ENCODE peak calls at places on chromosomes 12 and 14, in four cellular contexts. N, L, O and M are unnamed samples.

GRCh38 chr14:72947366-72948160 is 21.3 kb downstream of the DCAF4 start:
- DNase-seq in N (no peak), L (no peak), O (peak), M (no peak)

GRCh38 chr12:44314007-44314500 is 478.2 kb downstream of the TMEM117 start:
- DNase-seq in N (no peak), L (no peak), O (peak), M (no peak)

GRCh38 chr12:19620222-19620621 is 180.9 kb downstream of the AEBP2 start:
- DNase-seq in L (no peak), N (no peak), O (no peak), M (no peak)

GRCh38 chr14:51817326-51817725 is 43.1 kb upstream of the GNG2 start:
- DNase-seq in N (no peak), L (no peak), O (no peak), M (no peak)

GRCh38 chr14:106436310-106436905 is 910.0 kb downstream of the TMEM121 start:
- DNase-seq in O (peak), N (no peak), L (no peak), M (no peak)

GRCh38 chr12:52847335-52848102 is 1.3 kb downstream of the KRT78 start:
- DNase-seq in O (peak), N (no peak), L (no peak), M (no peak)

GRCh38 chr12:128381961-128382360 is 115.0 kb downstream of the TMEM132C start:
- DNase-seq in N (peak), L (no peak), O (no peak), M (no peak)

GRCh38 chr12:18165889-18166288 is 75.9 kb upstream of the RERGL start:
- DNase-seq in L (no peak), N (no peak), O (peak), M (no peak)

GRCh38 chr12:127125607-127126259 is 1141.2 kb upstream of the TMEM132C start:
- DNase-seq in O (peak), L (peak), N (no peak), M (no peak)

GRCh38 chr14:77141592-77142288 is at the start of gene ZDHHC22:
- DNase-seq in L (no peak), N (no peak), O (no peak), M (no peak)

GRCh38 chr14:81096656-81097055 is 124.1 kb downstream of the GTF2A1 start:
- DNase-seq in O (peak), N (no peak), L (no peak), M (no peak)

GRCh38 chr14:100201701-100202100 is 37.2 kb upstream of the YY1 start:
- DNase-seq in N (no peak), L (no peak), O (no peak), M (no peak)

GRCh38 chr14:100202712-100203111 is 36.2 kb upstream of the YY1 start:
- DNase-seq in O (no peak), L (no peak), N (no peak), M (no peak)

GRCh38 chr14:100200311-100200710 is 38.6 kb upstream of the YY1 start:
- DNase-seq in L (no peak), O (no peak), N (no peak), M (no peak)

GRCh38 chr14:100203146-100203545 is 35.8 kb upstream of the YY1 start:
- DNase-seq in O (no peak), N (no peak), L (no peak), M (no peak)

DNA sequence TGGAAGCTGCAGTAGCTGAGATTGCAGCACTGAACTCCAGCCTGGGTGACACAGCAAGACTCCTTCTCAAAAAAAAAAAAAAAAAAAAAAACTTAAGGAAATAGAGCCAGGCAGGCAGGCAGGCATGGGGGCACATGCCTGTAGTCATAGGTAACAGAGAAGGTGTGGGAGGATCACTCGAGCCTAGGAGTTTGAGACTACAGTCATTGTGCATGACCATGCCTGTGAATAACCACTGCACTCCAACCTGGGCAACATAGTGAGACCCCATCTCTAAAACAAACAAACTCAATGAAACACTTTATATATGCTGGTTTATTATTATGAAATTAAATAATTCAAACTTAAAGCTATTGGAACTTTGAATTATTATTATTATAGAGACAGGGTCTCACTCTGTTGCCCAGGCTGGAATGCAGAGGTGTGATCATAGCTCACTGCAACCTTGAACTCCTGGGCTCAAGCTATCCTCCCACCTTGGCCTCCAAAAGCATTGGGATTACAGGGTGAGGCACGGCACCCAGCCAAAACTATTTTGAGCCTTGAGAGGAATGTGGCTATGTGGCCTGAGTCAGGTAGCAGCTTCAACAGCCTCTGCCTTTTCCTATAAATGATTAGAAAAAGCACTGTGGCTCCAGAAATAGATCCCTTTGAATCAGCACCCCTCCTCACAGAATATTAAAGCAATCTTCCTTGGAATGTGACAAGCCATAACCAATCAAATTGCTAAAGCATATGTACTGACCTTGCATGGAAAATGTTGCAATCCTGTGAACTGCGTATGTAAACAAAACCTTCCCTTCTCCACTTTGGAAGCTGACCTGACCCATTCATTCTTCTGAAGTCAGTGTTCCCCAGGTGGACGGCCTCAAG is 34.7 kb upstream of the YY1 start:
- DNase-seq in N (no peak), L (no peak), O (no peak), M (no peak)
- TF ChIP-seq CTCF in N (no peak), L (no peak), O (no peak), M (no peak)

DNA sequence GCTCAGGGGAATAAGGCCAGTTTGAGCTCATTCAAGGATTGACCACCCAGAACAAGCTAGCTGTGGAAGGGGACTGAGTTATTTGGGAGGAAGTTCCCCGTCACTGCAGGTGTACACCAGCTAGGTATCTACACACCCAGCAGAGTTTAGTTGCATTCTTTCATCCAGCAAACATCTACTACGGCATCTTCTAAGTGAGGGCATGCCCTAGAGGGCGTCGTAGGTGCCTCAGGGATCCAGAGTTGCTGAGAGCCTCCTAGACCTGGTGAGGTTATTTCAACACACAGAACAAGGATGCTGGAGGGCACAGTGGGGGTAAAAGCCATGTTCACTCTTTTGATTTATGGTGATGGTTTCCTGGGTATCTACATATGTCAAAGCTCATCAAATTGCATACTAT is 149.6 kb downstream of the KSR2 start:
- DNase-seq in L (no peak), O (no peak), N (no peak), M (no peak)
- TF ChIP-seq CTCF in L (no peak), O (no peak), N (no peak), M (no peak)

DNA sequence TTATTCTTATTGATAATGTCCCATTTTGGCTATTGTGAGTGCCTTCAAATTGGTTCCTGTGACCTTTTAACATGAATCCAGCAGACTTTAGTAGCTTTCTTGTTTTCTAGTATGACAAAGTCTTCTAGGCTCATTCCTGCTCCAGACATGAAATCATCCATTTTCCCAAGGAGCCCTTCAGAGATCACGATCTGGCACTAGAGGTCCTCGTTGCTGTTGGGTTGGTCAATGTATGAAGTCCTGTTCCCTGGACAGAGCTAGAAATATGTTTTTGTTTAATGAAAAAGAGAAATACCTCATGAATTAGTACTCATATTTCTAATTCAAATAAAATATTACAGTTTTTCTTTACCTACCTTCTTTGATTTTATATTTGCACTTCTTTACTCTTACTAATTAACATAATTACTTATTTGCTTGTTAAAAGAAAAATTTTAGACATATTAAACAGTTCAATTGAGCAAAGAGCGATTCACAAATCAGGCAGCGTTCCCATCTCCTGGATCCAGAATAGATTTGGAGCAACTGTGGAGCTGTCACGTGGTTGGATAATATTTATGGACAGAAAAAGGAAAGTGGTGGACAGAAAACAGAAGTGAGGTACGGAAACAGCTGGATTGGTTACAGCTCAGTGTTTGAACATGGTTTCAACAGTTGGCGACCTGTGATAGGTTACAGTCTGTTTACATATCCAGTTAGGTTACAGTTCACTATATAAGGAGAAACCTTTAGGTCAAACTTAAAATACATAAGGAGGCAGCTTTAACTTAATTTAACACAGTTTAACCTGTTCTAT is 19.8 kb upstream of the FAM234B start:
- DNase-seq in N (no peak), L (peak), O (peak), M (no peak)
- TF ChIP-seq CTCF in N (no peak), L (peak), O (peak), M (peak)

GRCh38 chr12:76878899-76879709 is at the start of gene CSRP2:
- DNase-seq in L (peak), N (peak), O (peak), M (peak)
- TF ChIP-seq CTCF in L (peak), N (no peak), O (peak), M (peak)

DNA sequence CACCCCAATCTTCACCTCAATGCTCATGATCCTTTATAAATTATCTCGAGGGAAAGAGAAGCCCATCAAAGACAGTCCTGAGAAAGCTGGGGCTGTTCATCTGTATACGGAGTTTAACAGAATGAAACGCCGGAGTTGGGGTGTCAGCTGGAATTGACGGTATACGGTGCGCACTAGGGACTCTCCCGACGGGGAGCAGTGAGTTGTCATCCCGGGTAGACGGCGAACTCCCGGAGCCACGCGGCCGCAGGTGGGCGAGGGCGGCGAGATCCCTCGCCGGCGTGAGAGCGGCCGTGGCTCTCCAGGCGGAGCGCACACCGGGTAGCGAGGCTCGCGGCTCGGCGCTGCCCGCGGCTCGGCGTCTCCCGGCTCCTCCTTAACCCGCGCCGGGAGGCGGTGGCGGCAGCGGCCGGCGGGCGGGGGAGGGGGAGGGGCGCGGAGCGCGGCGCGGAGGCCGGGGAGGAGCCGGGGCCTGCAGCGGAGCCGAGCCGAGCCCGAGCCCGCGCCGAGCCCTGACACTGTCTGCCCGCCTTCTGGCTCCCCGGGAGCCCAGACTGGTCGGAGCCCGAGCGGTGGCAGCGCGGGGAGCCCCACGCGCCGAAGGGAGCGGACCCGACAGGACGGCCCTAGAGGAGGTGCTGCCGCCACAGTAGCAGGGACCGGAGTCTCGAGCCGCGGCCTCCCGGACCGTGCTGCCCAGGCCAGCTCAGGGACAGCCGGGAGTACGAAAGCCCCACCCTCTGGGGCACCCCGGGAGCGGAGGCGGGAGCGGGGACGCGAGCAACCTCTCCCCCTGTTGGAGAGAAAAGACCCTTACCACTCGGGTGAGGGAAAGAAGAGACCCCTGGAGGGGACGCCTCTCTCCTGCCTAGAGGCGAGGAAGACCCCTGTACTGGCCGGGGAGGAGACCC is at the start of gene FOXJ2:
- DNase-seq in O (peak), L (no peak), N (peak), M (peak)
- TF ChIP-seq CTCF in O (no peak), L (peak), N (no peak), M (peak)

GRCh38 chr14:58639842-58640484 is 2.2 kb downstream of the DACT1 start:
- DNase-seq in O (peak), N (no peak), L (peak), M (no peak)
- TF ChIP-seq CTCF in O (peak), N (no peak), L (peak), M (peak)

GRCh38 chr14:36647827-36648753 is 13.6 kb upstream of the PAX9 start:
- DNase-seq in L (no peak), O (peak), N (no peak), M (no peak)
- TF ChIP-seq CTCF in L (no peak), O (peak), N (no peak), M (peak)

DNA sequence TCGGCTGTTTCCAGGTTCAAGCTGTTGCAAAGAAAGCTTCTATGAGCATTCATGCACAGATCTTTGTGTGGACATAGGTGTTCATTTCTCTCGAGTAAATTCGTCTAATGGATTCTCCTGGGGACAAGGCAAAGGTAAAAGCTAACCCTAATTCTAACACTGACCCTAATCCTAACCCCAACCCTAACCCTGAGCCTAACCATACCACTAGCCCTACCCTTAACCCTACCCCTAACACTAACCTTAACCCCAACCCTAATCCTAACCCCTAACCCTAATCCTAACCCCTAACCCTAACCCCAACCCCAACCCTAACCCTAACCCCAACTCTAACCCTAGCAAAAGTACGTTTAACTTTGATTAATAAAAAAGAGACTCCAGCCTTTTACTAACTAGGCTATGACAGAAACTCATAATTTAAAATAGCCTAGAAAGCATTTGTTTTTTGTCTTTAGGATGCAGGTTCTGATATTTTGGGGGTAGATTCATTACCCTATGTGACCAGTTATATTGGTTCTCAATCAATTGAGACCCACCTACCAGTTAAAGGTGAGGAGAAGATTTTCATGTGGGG is 27.6 kb upstream of the RFLNA start:
- DNase-seq in N (no peak), O (no peak), L (no peak), M (no peak)
- TF ChIP-seq CTCF in N (no peak), O (no peak), L (no peak), M (no peak)

GRCh38 chr12:93621986-93622385 is 49.5 kb downstream of the SOCS2 start:
- DNase-seq in O (peak), L (no peak), N (no peak), M (no peak)

GRCh38 chr12:93622485-93622884 is 50.0 kb downstream of the SOCS2 start:
- DNase-seq in N (no peak), L (no peak), O (peak), M (peak)

GRCh38 chr12:93624595-93625294 is 52.3 kb downstream of the SOCS2 start:
- DNase-seq in O (peak), L (peak), N (no peak), M (no peak)

GRCh38 chr12:93626160-93626559 is 51.0 kb upstream of the CRADD start:
- DNase-seq in O (no peak), N (no peak), L (no peak), M (no peak)
- TF ChIP-seq CTCF in O (no peak), N (no peak), L (no peak), M (no peak)